ENCODE peak calls at places on chromosomes 5 and 9, in seven cellular contexts. H, S, E, L, N, M and Z are unnamed samples.

GRCh38 chr9:95634581-95634980 is 117.8 kb upstream of the PTCH1 start:
- DNase-seq in N (no peak), L (no peak), H (no peak), M (no peak), E (no peak), S (no peak), Z (no peak)

GRCh38 chr5:172658869-172659513 is 17.9 kb downstream of the NEURL1B start:
- DNase-seq in H (peak), N (peak), M (no peak), S (peak), L (peak), E (no peak), Z (no peak)

GRCh38 chr9:73141282-73141681 is 10.4 kb upstream of the ANXA1 start:
- DNase-seq in M (no peak), L (no peak), N (no peak), E (no peak), H (no peak), S (no peak), Z (no peak)

GRCh38 chr9:111483419-111483861 is 743 bp downstream of the ECPAS start:
- DNase-seq in M (no peak), E (no peak), H (no peak), S (peak), N (no peak), L (peak), Z (peak)

GRCh38 chr9:23851024-23851629 is 25.1 kb upstream of the ELAVL2 start:
- DNase-seq in L (peak), M (peak), N (peak), S (no peak), H (no peak), E (no peak), Z (no peak)

GRCh38 chr9:27308691-27309390 is 11.9 kb upstream of the EQTN start:
- DNase-seq in M (no peak), N (no peak), L (no peak), H (no peak), E (no peak), S (no peak), Z (no peak)

GRCh38 chr9:70586506-70586905 is 172.0 kb upstream of the KLF9 start:
- DNase-seq in N (no peak), S (no peak), L (no peak), M (no peak), E (no peak), H (no peak), Z (no peak)

GRCh38 chr9:124251605-124252366 is 6.0 kb upstream of the NEK6 start:
- DNase-seq in M (no peak), S (no peak), N (peak), L (no peak), H (no peak), E (no peak), Z (no peak)

GRCh38 chr9:1298027-1298426 is 247.9 kb downstream of the DMRT2 start:
- DNase-seq in H (no peak), L (no peak), E (no peak), N (no peak), S (no peak), M (no peak), Z (no peak)

GRCh38 chr5:141650851-141651727 is at the start of gene FCHSD1:
- DNase-seq in M (peak), S (peak), E (no peak), N (peak), H (peak), L (peak), Z (peak)

GRCh38 chr5:115460476-115460875 is 84.1 kb downstream of the FEM1C start:
- DNase-seq in N (no peak), H (peak), E (peak), L (no peak), S (no peak), M (peak), Z (no peak)

GRCh38 chr5:73994963-73995362 is 369.0 kb downstream of the ARHGEF28 start:
- DNase-seq in H (no peak), N (no peak), E (no peak), S (no peak), M (no peak), L (no peak), Z (no peak)

GRCh38 chr5:171477101-171477500 is 57.7 kb downstream of the FGF18 start:
- DNase-seq in N (no peak), M (no peak), E (no peak), L (no peak), S (no peak), H (no peak), Z (no peak)

DNA sequence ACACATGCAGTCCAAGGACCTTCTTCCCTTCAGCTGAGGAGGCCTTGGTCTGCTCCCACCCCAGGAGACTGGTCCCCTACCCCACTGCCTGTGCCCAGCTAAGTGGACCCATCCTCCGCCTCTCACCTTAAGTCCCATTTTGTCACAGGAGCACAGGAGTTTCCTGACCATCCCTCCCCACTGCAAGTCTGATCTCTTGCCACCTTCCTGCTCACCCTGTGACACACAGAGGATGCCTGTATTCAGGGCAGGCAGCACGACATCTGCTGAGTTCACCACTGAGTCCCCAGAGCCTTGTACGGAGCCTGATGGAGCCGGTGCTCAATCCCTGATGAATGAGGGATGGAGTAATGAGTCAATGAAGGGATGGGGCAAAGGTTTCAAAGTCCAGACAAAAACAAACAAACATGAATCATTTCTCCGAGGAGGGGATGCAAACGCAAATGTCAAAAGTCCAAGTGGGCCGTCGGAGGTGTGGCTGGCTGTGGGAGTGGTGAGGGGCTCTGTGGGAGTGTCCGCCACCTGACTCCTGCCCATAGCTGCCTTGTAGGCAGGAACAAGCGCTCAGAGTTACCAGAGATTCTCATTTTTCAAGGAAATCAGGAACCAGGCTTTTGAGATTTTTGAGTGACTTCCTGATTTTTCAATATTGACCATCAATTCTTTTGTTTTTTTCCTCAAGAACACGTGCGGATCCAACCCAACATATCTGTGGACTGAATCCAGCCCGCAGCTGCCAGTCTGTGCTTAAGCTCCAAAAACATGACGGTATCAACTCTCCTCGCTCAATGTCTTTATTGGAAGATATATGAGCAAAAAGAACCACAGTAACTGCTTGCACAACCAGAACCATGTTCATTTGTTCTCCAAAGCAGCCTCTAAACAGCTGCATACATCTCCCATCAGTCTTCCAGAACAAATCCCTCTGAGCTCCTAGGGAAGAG is 4.4 kb downstream of the RAPGEF1 start:
- DNase-seq in M (peak), N (no peak), L (peak), H (peak), S (no peak), E (no peak), Z (no peak)
- H3K27ac ChIP-seq in M (peak), N (peak), L (peak), H (peak), S (peak), E (peak), Z (peak)

GRCh38 chr5:138637256-138637655 is 62.1 kb upstream of the HSPA9 start:
- DNase-seq in E (no peak), M (no peak), H (no peak), L (no peak), S (no peak), N (no peak), Z (no peak)

GRCh38 chr5:138639326-138639725 is 64.1 kb upstream of the HSPA9 start:
- DNase-seq in S (no peak), N (no peak), E (no peak), L (no peak), M (no peak), H (no peak), Z (no peak)

GRCh38 chr5:138635708-138636107 is 60.5 kb upstream of the HSPA9 start:
- DNase-seq in M (no peak), N (no peak), H (no peak), S (no peak), E (no peak), L (no peak), Z (no peak)

GRCh38 chr5:138635268-138635667 is 60.1 kb upstream of the HSPA9 start:
- DNase-seq in L (no peak), N (no peak), M (no peak), S (peak), E (no peak), H (no peak), Z (no peak)

DNA sequence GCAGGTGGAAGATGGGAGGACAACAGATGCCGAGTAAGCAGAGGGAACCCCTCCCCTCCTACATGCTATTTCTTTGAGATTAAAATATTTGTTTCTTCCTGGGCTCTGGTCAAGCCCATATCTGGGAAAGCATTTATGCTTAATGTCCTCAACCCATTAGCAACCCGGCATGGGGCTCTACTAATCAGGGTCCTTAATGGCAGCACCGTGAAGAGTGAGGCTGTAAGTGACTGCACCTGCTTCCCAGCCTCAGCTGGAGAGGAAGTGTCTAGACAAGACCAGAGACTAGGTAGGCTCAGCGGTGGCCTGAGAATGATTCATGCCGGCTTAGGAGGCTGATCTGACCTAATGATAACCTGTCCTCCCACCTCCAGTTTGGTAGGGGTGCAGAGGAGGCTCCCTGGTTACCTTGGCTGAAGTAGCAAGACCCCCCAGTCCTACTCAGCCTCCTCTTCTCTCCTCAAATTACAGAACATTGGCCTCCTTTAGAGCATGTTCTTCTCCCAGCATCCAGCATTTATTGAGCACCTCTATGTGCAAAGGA is 61.3 kb upstream of the HSPA9 start:
- DNase-seq in L (no peak), E (no peak), N (no peak), S (no peak), M (no peak), H (no peak), Z (no peak)
- H3K4me3 ChIP-seq in L (no peak), E (no peak), N (no peak), S (no peak), M (no peak), H (no peak), Z (no peak)

GRCh38 chr9:136847827-136848392 is 1.3 kb upstream of the PHPT1 start:
- DNase-seq in L (peak), H (peak), E (peak), S (peak), M (peak), N (peak), Z (peak)
- TF ChIP-seq POLR2A in L (peak), H (no peak), E (peak), S (peak), M (peak), N (peak), Z (no peak)

GRCh38 chr9:93967020-93967803 is 12.1 kb upstream of the BARX1 start:
- DNase-seq in S (no peak), E (no peak), M (no peak), L (no peak), H (no peak), N (no peak), Z (no peak)

GRCh38 chr9:93965830-93966577 is 10.8 kb upstream of the BARX1 start:
- DNase-seq in H (peak), E (no peak), L (no peak), N (peak), M (no peak), S (no peak), Z (no peak)

GRCh38 chr9:93964685-93965084 is 9.5 kb upstream of the BARX1 start:
- DNase-seq in L (no peak), M (no peak), N (no peak), E (no peak), S (no peak), H (peak), Z (no peak)

GRCh38 chr9:93969328-93969661 is 14.1 kb upstream of the BARX1 start:
- DNase-seq in S (no peak), L (no peak), M (no peak), E (no peak), N (no peak), H (no peak), Z (no peak)

GRCh38 chr9:93968451-93969327 is 13.5 kb upstream of the BARX1 start:
- DNase-seq in S (no peak), M (no peak), E (no peak), L (no peak), H (no peak), N (no peak), Z (no peak)
- H3K27ac ChIP-seq in S (no peak), M (no peak), E (no peak), L (no peak), H (no peak), N (no peak), Z (no peak)

GRCh38 chr9:135397142-135397541 is 82.4 kb upstream of the PPP1R26 start:
- DNase-seq in N (no peak), L (no peak), E (no peak), S (no peak), M (no peak), H (no peak), Z (no peak)
- H3K4me3 ChIP-seq in N (no peak), L (no peak), E (no peak), S (no peak), M (no peak), H (no peak), Z (no peak)

GRCh38 chr5:134113572-134113907 is 941 bp upstream of the TCF7 start:
- DNase-seq in S (no peak), L (no peak), H (no peak), N (no peak), M (no peak), E (no peak), Z (no peak)

GRCh38 chr5:134114886-134115805 is 665 bp downstream of the TCF7 start:
- DNase-seq in L (peak), H (peak), M (peak), S (no peak), E (no peak), N (peak), Z (no peak)

GRCh38 chr5:134115806-134116175 is 1.3 kb downstream of the TCF7 start:
- DNase-seq in M (no peak), H (peak), E (no peak), S (no peak), N (peak), L (no peak), Z (no peak)

GRCh38 chr5:134112726-134113571 is 1.5 kb upstream of the TCF7 start:
- DNase-seq in H (no peak), L (no peak), S (no peak), M (no peak), E (no peak), N (no peak), Z (no peak)

GRCh38 chr5:134113908-134114875 is at the start of gene TCF7:
- DNase-seq in E (no peak), L (peak), N (peak), M (peak), H (peak), S (peak), Z (no peak)
- TF ChIP-seq POLR2A in E (peak), L (peak), N (peak), M (peak), H (no peak), S (no peak), Z (no peak)

DNA sequence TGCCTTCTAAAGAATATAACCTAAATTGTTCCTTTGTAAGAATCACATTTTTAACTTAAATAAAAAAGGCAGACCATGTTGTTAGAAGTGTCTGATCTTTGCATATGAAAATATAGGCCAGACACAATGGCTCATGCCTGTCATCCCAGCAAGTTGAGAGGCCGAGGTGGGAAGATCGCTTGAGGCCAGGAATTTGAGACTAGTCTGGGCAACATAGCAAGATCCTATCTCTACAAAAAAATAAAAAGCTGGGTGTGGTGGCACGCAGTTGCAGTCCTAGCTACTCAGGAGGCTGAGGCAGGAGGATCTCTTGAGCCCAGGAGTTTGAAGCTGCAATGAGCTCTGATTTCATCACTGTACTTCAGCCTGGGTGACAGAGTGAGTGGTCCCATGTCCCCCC is 37.3 kb downstream of the TRIO start:
- DNase-seq in H (no peak), M (no peak), S (no peak), L (no peak), E (no peak), N (no peak), Z (no peak)
- H3K27ac ChIP-seq in H (no peak), M (peak), S (no peak), L (no peak), E (no peak), N (no peak), Z (peak)

GRCh38 chr9:128685022-128685332 is 4.0 kb upstream of the SET start:
- DNase-seq in E (no peak), N (no peak), H (no peak), S (no peak), M (no peak), L (no peak), Z (no peak)
- H3K4me3 ChIP-seq in E (peak), N (no peak), H (no peak), S (no peak), M (peak), L (no peak), Z (no peak)